ENCODE peak calls at places on chromosomes 6 and 20, in five cellular contexts. A is ascending aorta, L is choroid plexus epithelial cell, Z is AG04449, B is tibial artery. U is an unnamed sample.

GRCh38 chr20:53735536-53736050 is 142.0 kb upstream of the ZNF217 start:
- DNase-seq in A (no peak), L (peak; percentile 97), Z (peak; percentile 93), B (no peak), U (peak; percentile 85)

GRCh38 chr6:122833229-122833556 is 44.1 kb downstream of the SMPDL3A start:
- DNase-seq in A (no peak), L (peak; percentile 21), Z (no peak), B (no peak), U (no peak)

GRCh38 chr20:59678951-59679350 is 74.6 kb downstream of the PHACTR3 start:
- DNase-seq in A (no peak), L (no peak), Z (no peak), B (no peak), U (no peak)

GRCh38 chr6:75204222-75204958 is 1.5 kb downstream of the COL12A1 start:
- DNase-seq in A (no peak), L (peak; percentile 98), Z (peak; percentile 76), B (peak; percentile 92), U (peak; percentile 97)

GRCh38 chr6:111972714-111973678 is 80.9 kb upstream of the CCN6 start:
- DNase-seq in A (peak; percentile 16), L (peak; percentile 97), Z (peak; percentile 92), B (peak; percentile 80), U (peak; percentile 98)

GRCh38 chr20:23349338-23350006 is 1.1 kb upstream of the NXT1 start:
- DNase-seq in A (no peak), L (no peak), Z (no peak), B (no peak), U (peak; percentile 63)

GRCh38 chr20:9215539-9215938 is 146.7 kb downstream of the PLCB4 start:
- DNase-seq in A (no peak), L (peak; percentile 44), Z (no peak), B (no peak), U (no peak)

GRCh38 chr6:722077-722524 is 29.2 kb upstream of the EXOC2 start:
- DNase-seq in A (no peak), L (peak; percentile 91), Z (peak; percentile 29), B (peak; percentile 79), U (peak; percentile 83)

GRCh38 chr6:164109770-164110140 is 695.2 kb downstream of the QKI start:
- DNase-seq in A (no peak), L (peak; percentile 30), Z (no peak), B (no peak), U (no peak)

GRCh38 chr6:27830212-27830664 is 82.0 kb downstream of the OR2B2 start:
- DNase-seq in A (no peak), L (no peak), Z (no peak), B (no peak), U (no peak)

GRCh38 chr6:159180001-159180400 is 10.8 kb downstream of the FNDC1 start:
- DNase-seq in A (no peak), L (no peak), Z (no peak), B (no peak), U (peak; percentile 81)

GRCh38 chr6:16752206-16752867 is 8.9 kb downstream of the ATXN1 start:
- DNase-seq in A (no peak), L (peak; percentile 91), Z (no peak), B (no peak), U (peak; percentile 91)

GRCh38 chr6:148789991-148790390 is 43.2 kb downstream of the UST start:
- DNase-seq in A (no peak), L (no peak), Z (no peak), B (no peak), U (no peak)

DNA sequence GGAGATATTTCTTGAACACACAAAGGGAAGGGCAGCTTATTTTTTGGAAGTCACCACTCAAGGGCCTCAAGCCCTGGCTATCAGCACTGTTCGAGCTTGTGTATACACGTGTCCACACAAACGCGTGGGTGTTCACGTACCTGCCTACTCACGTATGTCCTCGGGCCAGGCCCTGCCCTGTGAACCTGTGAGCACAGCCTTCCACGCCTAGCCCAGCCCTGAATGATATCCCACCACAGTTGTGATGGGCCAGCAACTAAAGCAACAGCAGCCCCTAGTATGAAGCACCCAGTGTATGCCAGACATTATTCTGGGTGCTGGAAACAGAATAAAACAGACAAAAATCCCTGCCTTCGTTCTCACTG is 2.0 kb downstream of the ACTL10 start:
- DNase-seq in A (no peak), L (no peak), Z (no peak), B (no peak), U (no peak)
- H3K4me3 ChIP-seq in A (no peak overlapping the region), L (no peak overlapping the region), Z (no peak overlapping the region), B (no peak overlapping the region), U (no peak overlapping the region)

GRCh38 chr6:142167071-142167470 is 20.0 kb downstream of the VTA1 start:
- DNase-seq in A (no peak), L (no peak), Z (no peak), B (no peak), U (no peak)
- TF ChIP-seq CTCF in A (no peak), L (no peak), Z (no peak), B (no peak), U (no peak)

GRCh38 chr6:109794201-109794926 is 103.3 kb downstream of the FIG4 start:
- DNase-seq in A (no peak), L (peak; percentile 28), Z (no peak), B (no peak), U (peak; percentile 83)
- H3K4me3 ChIP-seq in A (no peak overlapping the region), L (no peak overlapping the region), Z (no peak overlapping the region), B (no peak overlapping the region), U (no peak overlapping the region)

DNA sequence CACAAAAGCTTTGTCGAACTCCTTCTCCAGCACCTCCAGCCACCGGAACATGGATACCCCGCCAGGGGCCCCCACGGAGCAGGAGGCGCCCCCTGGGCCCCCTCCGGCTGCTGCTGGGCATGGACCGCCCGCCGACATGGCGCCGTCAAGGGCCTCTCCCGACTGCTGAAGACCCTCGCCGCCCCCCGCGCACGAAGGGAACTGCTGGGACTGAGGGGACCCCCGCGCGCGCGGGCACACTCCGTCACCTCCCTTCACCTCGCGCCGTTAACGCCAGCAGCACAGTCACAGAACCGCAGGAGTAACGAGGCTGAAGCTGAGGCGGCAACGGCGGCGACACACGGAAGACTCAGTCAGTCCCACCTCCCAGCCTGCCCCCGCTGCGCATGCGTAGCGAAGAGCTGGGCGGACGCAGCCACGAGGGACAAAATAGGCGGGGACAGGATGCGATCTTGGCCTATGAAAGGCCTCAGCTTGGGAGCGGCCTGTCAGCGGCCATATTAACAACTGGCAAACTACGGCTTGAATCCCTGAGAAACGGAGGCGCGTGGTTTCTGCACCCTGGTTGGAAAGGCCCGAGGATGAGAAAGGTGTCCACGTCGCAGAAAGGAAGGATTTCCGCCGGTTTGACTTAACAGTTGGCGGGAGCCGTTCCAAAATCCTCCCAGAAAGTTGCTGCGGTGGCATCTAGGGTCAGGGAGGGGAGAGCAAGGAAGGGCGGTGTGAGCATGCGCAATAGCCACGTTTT is at the start of gene GOPC:
- DNase-seq in A (peak; percentile 91), L (peak; percentile 99), Z (peak; percentile 88), B (peak; percentile 98), U (peak; percentile 98)
- TF ChIP-seq CTCF in A (peak; percentile 9), L (peak; percentile 19), Z (peak; percentile 42), B (no peak), U (no peak)

GRCh38 chr6:24997905-24998304 is 62.1 kb upstream of the RIPOR2 start:
- DNase-seq in A (no peak), L (no peak), Z (no peak), B (no peak), U (no peak)
- H3K4me3 ChIP-seq in A (no peak overlapping the region), L (no peak overlapping the region), Z (no peak overlapping the region), B (no peak overlapping the region), U (no peak overlapping the region)

GRCh38 chr20:4229415-4229814 is 214.1 kb upstream of the RNF24 start:
- DNase-seq in A (no peak), L (no peak), Z (no peak), B (no peak), U (no peak)

GRCh38 chr20:4226330-4227084 is 211.1 kb upstream of the RNF24 start:
- DNase-seq in A (no peak), L (no peak), Z (no peak), B (no peak), U (no peak)

GRCh38 chr20:4230185-4230584 is 214.8 kb upstream of the RNF24 start:
- DNase-seq in A (no peak), L (no peak), Z (no peak), B (no peak), U (no peak)

GRCh38 chr20:4225778-4226177 is 210.4 kb upstream of the RNF24 start:
- DNase-seq in A (no peak), L (peak; percentile 97), Z (peak; percentile 88), B (no peak), U (peak; percentile 97)

GRCh38 chr20:4227085-4227821 is 211.9 kb upstream of the RNF24 start:
- DNase-seq in A (no peak), L (peak; percentile 76), Z (no peak), B (no peak), U (peak; percentile 47)
- TF ChIP-seq CTCF in A (peak; percentile 35), L (peak; percentile 64), Z (peak; percentile 66), B (no peak), U (peak; percentile 51)

GRCh38 chr6:56642366-56643261 is at the start of gene DST:
- DNase-seq in A (no peak), L (peak; percentile 94), Z (peak; percentile 84), B (no peak), U (peak; percentile 97)
- H3K4me3 ChIP-seq in A (no peak within 1 kb of the TSS), L (no peak within 1 kb of the TSS), Z (no peak within 1 kb of the TSS), B (no peak within 1 kb of the TSS), U (no peak within 1 kb of the TSS)

DNA sequence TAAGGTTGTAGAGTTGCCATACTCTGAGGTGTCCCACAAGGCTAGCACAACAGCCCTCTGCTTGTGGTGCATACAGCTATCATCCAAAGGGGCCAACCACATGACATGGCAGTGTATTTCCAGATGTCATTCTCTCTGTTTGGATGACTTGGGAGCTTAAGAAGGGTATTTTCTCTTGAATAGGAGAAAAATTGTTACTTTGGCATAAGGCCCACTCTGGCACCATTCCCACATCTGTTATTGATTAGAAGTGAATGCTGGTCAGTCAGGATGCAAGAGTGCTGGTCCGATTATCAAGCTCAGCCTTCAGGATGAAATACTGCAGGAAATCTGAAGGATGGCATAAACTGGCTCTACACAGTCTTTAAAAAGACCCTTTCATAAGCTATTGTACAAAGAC is 83.6 kb upstream of the C20orf144 start:
- DNase-seq in A (no peak), L (no peak), Z (no peak), B (no peak), U (peak; percentile 89)
- TF ChIP-seq CTCF in A (no peak), L (no peak), Z (no peak), B (no peak), U (no peak)

GRCh38 chr6:40398810-40399477 is 188.2 kb downstream of the LRFN2 start:
- DNase-seq in A (no peak), L (no peak), Z (no peak), B (no peak), U (no peak)
- H3K4me3 ChIP-seq in A (no peak overlapping the region), L (no peak overlapping the region), Z (no peak overlapping the region), B (no peak overlapping the region), U (no peak overlapping the region)